ENCODE peak calls at places on chromosomes 1 and 21, in eight cellular contexts. Q, O, L, E, H, R, B and C are unnamed samples.

GRCh38 chr1:9371391-9371935 is 78.8 kb downstream of the SPSB1 start:
- DNase-seq in Q (no peak), O (no peak), L (no peak), E (peak; percentile 44), H (peak; percentile 65), R (peak; percentile 34), B (no peak), C (no peak)

GRCh38 chr1:16162163-16162822 is 6.4 kb upstream of the EPHA2 start:
- DNase-seq in Q (no peak), O (no peak), L (peak; percentile 61), E (peak; percentile 93), H (peak; percentile 80), R (no peak), B (no peak), C (no peak)

GRCh38 chr1:226548281-226549093 is at the start of gene STUM:
- DNase-seq in Q (peak; percentile 70), O (peak; percentile 72), L (no peak), E (peak; percentile 68), H (peak; percentile 81), R (no peak), B (peak; percentile 73), C (no peak)

GRCh38 chr1:49686107-49686506 is 337.6 kb downstream of the AGBL4 start:
- DNase-seq in Q (no peak), O (no peak), L (no peak), E (no peak), H (no peak), R (no peak), B (no peak), C (no peak)

GRCh38 chr1:223748773-223749733 is 36.7 kb downstream of the CAPN2 start:
- DNase-seq in Q (no peak), O (peak; percentile 86), L (peak; percentile 60), E (peak; percentile 66), H (peak; percentile 81), R (peak; percentile 66), B (no peak), C (peak; percentile 70)

GRCh38 chr1:162996261-162996660 is 72.9 kb upstream of the RGS4 start:
- DNase-seq in Q (no peak), O (no peak), L (no peak), E (no peak), H (no peak), R (peak; percentile 33), B (no peak), C (no peak)

GRCh38 chr1:170290971-170291370 is 145.2 kb downstream of the NTMT2 start:
- DNase-seq in Q (no peak), O (no peak), L (no peak), E (no peak), H (no peak), R (peak; percentile 47), B (no peak), C (no peak)

GRCh38 chr1:163071381-163072255 is 2.5 kb downstream of the RGS4 start:
- DNase-seq in Q (no peak), O (peak; percentile 52), L (no peak), E (peak; percentile 82), H (peak; percentile 80), R (peak; percentile 93), B (peak; percentile 74), C (no peak)

GRCh38 chr1:158039380-158039779 is 45.9 kb downstream of the KIRREL1 start:
- DNase-seq in Q (no peak), O (no peak), L (no peak), E (no peak), H (no peak), R (peak; percentile 58), B (no peak), C (no peak)

GRCh38 chr1:92822907-92823306 is 8.9 kb upstream of the RPL5 start:
- DNase-seq in Q (no peak), O (no peak), L (no peak), E (no peak), H (peak; percentile 7), R (peak; percentile 73), B (no peak), C (no peak)

GRCh38 chr21:25405991-25406390 is 201.3 kb downstream of the MRPL39 start:
- DNase-seq in Q (no peak), O (no peak), L (no peak), E (no peak), H (no peak), R (no peak), B (no peak), C (no peak)

GRCh38 chr1:150010388-150011115 is at the start of gene OTUD7B:
- DNase-seq in Q (peak; percentile 94), O (peak; percentile 88), L (peak; percentile 64), E (peak; percentile 95), H (peak; percentile 95), R (peak; percentile 88), B (peak; percentile 79), C (peak; percentile 72)

GRCh38 chr21:33659550-33659949 is 17.2 kb downstream of the ITSN1 start:
- DNase-seq in Q (no peak), O (no peak), L (no peak), E (no peak), H (no peak), R (no peak), B (no peak), C (no peak)

GRCh38 chr1:245871881-245872280 is 635.2 kb downstream of the SMYD3 start:
- DNase-seq in Q (no peak), O (no peak), L (no peak), E (no peak), H (no peak), R (peak; percentile 59), B (no peak), C (no peak)

GRCh38 chr1:79373481-79374132 is 367.1 kb upstream of the ADGRL4 start:
- DNase-seq in Q (no peak), O (no peak), L (no peak), E (no peak), H (no peak), R (peak; percentile 8), B (no peak), C (no peak)

GRCh38 chr21:45910548-45911221 is 70.9 kb upstream of the COL6A1 start:
- DNase-seq in Q (peak; percentile 57), O (no peak), L (no peak), E (no peak), H (no peak), R (no peak), B (peak; percentile 21), C (no peak)

GRCh38 chr1:180881806-180882509 is 30.7 kb upstream of the KIAA1614 start:
- DNase-seq in Q (no peak), O (peak; percentile 69), L (no peak), E (peak; percentile 82), H (peak; percentile 71), R (peak; percentile 66), B (peak; percentile 44), C (no peak)

GRCh38 chr1:11858968-11859871 is 475 bp upstream of the NPPB start:
- DNase-seq in Q (peak; percentile 89), O (peak; percentile 83), L (peak; percentile 25), E (peak; percentile 85), H (peak; percentile 91), R (peak; percentile 60), B (peak; percentile 73), C (peak; percentile 71)

GRCh38 chr21:15730484-15731242 is 881 bp downstream of the USP25 start:
- DNase-seq in Q (peak; percentile 86), O (peak; percentile 34), L (peak; percentile 35), E (peak; percentile 45), H (no peak), R (peak; percentile 25), B (no peak), C (peak; percentile 42)

GRCh38 chr1:21764615-21765423 is 18.1 kb downstream of the USP48 start:
- DNase-seq in Q (no peak), O (no peak), L (no peak), E (peak; percentile 63), H (peak; percentile 44), R (peak; percentile 97), B (peak; percentile 68), C (no peak)

GRCh38 chr1:162977944-162978568 is 91.1 kb upstream of the RGS4 start:
- DNase-seq in Q (no peak), O (no peak), L (no peak), E (peak; percentile 2), H (no peak), R (no peak), B (no peak), C (no peak)

GRCh38 chr21:23478381-23478780 is 2128.9 kb downstream of the MRPL39 start:
- DNase-seq in Q (no peak), O (no peak), L (no peak), E (peak; percentile 2), H (no peak), R (no peak), B (no peak), C (no peak)
- TF ChIP-seq CTCF in Q (no peak), O (no peak), L (no peak), E (no peak), H (no peak), R (no peak), B (no peak), C (no peak)

GRCh38 chr1:228139931-228140723 is at the start of gene GUK1:
- DNase-seq in Q (peak; percentile 100), O (peak; percentile 98), L (peak; percentile 100), E (peak; percentile 100), H (peak; percentile 100), R (peak; percentile 100), B (peak; percentile 96), C (peak; percentile 100)
- TF ChIP-seq CTCF in Q (peak; percentile 29), O (no peak), L (peak; percentile 49), E (no peak), H (peak; percentile 32), R (peak; percentile 5), B (no peak), C (no peak)

DNA sequence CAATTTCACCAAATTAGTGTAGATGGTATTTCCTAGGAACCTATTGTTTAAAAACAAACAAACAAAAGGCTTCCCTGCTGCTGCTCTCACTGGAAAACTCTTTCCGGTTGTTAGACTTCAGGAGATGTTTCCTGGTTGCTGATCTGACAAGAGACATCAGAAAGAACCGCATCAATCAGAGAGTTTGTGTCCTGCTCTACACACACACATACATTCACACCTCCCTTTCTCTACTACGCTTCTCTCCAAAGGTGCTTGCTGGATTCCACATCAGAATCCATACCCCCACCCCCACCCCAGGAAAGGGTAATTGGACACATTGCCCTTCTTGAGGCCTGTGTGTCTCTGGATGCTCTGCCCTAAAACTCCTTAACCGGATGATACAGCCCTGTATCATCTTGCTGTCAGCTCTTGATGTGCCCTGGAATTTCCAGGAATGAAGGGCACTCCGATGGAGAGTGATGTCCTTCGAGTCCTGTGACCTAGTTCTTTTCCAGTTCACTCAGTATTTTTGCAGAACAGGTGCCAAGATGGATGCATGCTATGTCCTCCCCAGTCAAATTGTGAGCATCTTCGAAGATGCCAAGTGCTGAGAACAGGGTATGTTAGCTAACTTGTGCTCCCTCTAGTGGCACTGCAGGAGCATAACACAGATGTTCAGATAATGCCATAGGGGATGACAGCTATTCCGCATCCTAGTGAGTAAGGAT is 113.7 kb upstream of the SLC35F3 start:
- DNase-seq in Q (no peak), O (peak; percentile 69), L (no peak), E (peak; percentile 78), H (peak; percentile 73), R (peak; percentile 66), B (peak; percentile 87), C (no peak)
- TF ChIP-seq CTCF in Q (peak; percentile 79), O (peak; percentile 80), L (peak; percentile 95), E (peak; percentile 96), H (peak; percentile 95), R (peak; percentile 84), B (peak; percentile 91), C (peak; percentile 62)

DNA sequence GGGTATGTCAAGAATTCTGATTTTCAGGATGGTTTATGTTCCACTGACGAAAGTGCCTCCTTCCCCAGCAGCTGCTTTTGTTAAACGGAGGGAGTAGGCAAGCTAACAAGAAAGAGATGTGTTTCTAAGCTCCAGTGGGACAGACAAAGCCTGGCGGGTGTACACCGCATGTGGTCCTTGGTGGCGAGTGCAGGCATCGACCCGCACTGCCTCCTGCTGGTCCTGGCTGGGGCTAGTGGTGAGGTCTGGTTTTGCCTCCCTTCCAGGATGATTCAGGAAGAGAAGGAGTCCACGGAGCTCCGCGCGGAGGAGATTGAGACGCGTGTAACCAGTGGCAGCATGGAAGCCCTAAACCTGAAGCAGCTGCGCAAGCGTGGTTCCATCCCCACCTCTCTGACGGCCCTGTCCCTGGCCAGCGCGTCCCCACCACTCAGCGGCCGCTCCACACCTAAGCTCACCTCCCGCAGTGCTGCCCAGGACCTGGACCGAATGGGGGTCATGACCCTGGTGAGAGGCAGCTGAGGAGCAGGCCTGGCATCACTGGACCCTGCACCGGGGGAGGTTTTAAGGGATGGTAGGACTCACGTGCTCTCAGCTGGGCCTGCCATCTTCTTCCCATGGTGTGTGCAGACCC is 29.0 kb downstream of the PPFIA4 start:
- DNase-seq in Q (no peak), O (no peak), L (no peak), E (peak; percentile 75), H (peak; percentile 56), R (no peak), B (no peak), C (no peak)
- TF ChIP-seq CTCF in Q (no peak), O (no peak), L (no peak), E (peak; percentile 55), H (peak; percentile 35), R (no peak), B (no peak), C (no peak)